ENCODE peak calls at places on chromosomes 5 and 9, in six cellular contexts. F is OCI-LY7; A is effector memory CD4-positive, alpha-beta T cell; X is fibroblast of lung; N is suprapubic skin; Q is right lobe of liver. U is an unnamed sample. For H3K4me1, the result is how much of the 10 kb centered on the place peaks cover.

GRCh38 chr5:179558912-179559279 is 8.5 kb downstream of the RUFY1 start:
- DNase-seq in X (peak), Q (no peak), N (peak), F (no peak), A (no peak), U (no peak)

GRCh38 chr9:133735894-133736293 is 2.3 kb downstream of the SARDH start:
- DNase-seq in Q (peak), F (no peak), X (no peak), N (no peak), A (no peak), U (no peak)

GRCh38 chr5:963673-964531 is 44.7 kb upstream of the NKD2 start:
- DNase-seq in N (peak), F (no peak), X (peak), Q (no peak), A (no peak), U (peak)

GRCh38 chr9:76095585-76095984 is 205.1 kb downstream of the PCSK5 start:
- DNase-seq in A (no peak), X (no peak), Q (no peak), F (no peak), N (no peak), U (no peak)

GRCh38 chr5:113166710-113167366 is 190.2 kb downstream of the DCP2 start:
- DNase-seq in X (peak), A (no peak), N (no peak), Q (no peak), F (no peak), U (no peak)

GRCh38 chr5:142312399-142312798 is 12.4 kb downstream of the SPRY4 start:
- DNase-seq in A (no peak), N (no peak), Q (no peak), F (no peak), X (no peak), U (no peak)

GRCh38 chr9:1429328-1429727 is 379.2 kb downstream of the DMRT2 start:
- DNase-seq in A (no peak), N (no peak), Q (peak), X (no peak), F (no peak), U (no peak)

GRCh38 chr5:10679336-10679988 is 81.6 kb downstream of the DAP start:
- DNase-seq in X (no peak), Q (no peak), A (no peak), N (peak), F (no peak), U (no peak)

GRCh38 chr5:68248896-68249295 is 33.3 kb downstream of the PIK3R1 start:
- DNase-seq in A (no peak), N (no peak), F (no peak), X (no peak), Q (no peak), U (no peak)
- H3K4me1 ChIP-seq in A (under half), N (half or more), F (under half), X (under half), Q (half or more), U (under half)

DNA sequence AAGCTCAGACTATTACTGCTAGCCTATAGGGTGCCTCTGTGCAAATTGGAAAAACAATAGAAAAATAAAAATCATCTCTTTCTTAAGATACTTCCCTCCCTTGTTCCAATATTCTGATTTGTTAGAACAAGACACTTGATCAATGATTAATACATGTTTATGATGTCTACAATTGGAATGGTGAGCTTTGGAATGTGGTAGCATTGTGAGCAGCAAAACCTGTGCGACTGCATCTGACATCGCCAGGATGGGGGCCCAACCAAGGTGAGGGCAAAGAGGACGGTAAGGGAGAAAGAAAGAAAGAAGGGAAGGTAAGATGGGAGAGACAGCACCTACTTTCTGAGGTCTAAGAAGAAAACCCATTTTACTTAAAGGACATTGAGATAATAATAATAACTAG is 183.0 kb upstream of the TRIM32 start:
- DNase-seq in N (no peak), Q (no peak), X (no peak), F (no peak), A (no peak), U (no peak)
- H3K27ac ChIP-seq in N (no peak), Q (no peak), X (no peak), F (no peak), A (no peak), U (no peak)

DNA sequence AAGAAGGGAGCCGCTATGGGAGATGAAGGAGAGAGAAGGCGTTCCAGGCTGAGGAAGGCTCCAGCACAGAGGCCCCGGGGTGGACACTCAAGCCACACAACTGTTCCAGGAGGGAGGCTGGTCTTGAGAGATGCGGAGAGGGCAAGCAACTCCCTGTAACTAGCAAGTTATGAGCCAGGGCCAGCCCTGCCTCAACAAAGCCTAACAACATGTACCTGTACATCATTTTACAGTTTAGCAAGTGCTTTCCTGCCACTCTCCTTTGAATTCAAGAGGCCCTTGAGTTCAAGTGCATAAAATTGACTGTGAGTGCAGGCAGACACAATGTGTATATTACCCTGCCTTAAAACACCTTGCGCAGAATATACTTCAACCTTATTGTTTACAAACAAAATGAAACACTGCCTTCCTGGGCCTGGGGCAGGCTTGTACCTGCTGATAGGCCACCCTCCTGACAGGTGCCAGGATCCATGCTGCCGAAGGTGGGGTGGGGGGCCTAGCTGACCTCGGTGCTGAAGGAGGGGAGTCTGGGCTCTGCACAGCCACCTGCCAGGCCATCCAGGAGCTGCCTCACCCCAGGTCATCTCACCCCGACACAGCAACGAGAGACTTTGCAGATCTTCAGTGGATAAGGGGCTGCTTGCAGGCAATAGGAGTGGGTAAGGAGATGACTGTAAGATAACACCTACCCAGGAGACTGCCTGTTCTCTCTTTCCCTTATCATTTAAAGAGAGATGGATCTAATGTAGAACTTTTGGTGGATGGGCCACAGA is 80.0 kb downstream of the PPARGC1B start:
- DNase-seq in X (no peak), Q (no peak), F (no peak), A (no peak), N (no peak), U (peak)
- H3K4me1 ChIP-seq in X (under half), Q (under half), F (under half), A (under half), N (under half), U (under half)

GRCh38 chr9:78325343-78325742 is 28.4 kb downstream of the PSAT1 start:
- DNase-seq in F (no peak), N (no peak), X (peak), A (no peak), Q (no peak), U (no peak)

GRCh38 chr9:78324068-78324650 is 27.2 kb downstream of the PSAT1 start:
- DNase-seq in F (no peak), N (peak), Q (no peak), X (no peak), A (no peak), U (no peak)

GRCh38 chr9:78326564-78326963 is 29.6 kb downstream of the PSAT1 start:
- DNase-seq in X (no peak), F (no peak), N (no peak), A (no peak), Q (no peak), U (no peak)

GRCh38 chr9:78325846-78326350 is 29.0 kb downstream of the PSAT1 start:
- DNase-seq in X (no peak), Q (no peak), A (no peak), F (no peak), N (no peak), U (no peak)

GRCh38 chr9:78324682-78325081 is 27.8 kb downstream of the PSAT1 start:
- DNase-seq in A (no peak), X (no peak), N (no peak), F (no peak), Q (no peak), U (no peak)
- H3K27ac ChIP-seq in A (no peak), X (no peak), N (no peak), F (no peak), Q (no peak), U (no peak)

GRCh38 chr5:80211292-80211691 is 44.6 kb downstream of the SERINC5 start:
- DNase-seq in X (no peak), F (no peak), Q (no peak), N (no peak), A (no peak), U (no peak)

GRCh38 chr5:80215523-80215922 is 40.3 kb downstream of the SERINC5 start:
- DNase-seq in A (no peak), X (no peak), Q (peak), N (no peak), F (no peak), U (no peak)

GRCh38 chr5:80216096-80216495 is 39.8 kb downstream of the SERINC5 start:
- DNase-seq in A (no peak), Q (no peak), X (no peak), F (no peak), N (no peak), U (no peak)

GRCh38 chr5:80212171-80212667 is 43.6 kb downstream of the SERINC5 start:
- DNase-seq in F (no peak), X (no peak), A (no peak), N (no peak), Q (no peak), U (no peak)

GRCh38 chr5:80213467-80213866 is 42.4 kb downstream of the SERINC5 start:
- DNase-seq in Q (no peak), N (no peak), F (peak), A (no peak), X (no peak), U (no peak)
- H3K4me1 ChIP-seq in Q (half or more), N (under half), F (under half), A (under half), X (under half), U (under half)

DNA sequence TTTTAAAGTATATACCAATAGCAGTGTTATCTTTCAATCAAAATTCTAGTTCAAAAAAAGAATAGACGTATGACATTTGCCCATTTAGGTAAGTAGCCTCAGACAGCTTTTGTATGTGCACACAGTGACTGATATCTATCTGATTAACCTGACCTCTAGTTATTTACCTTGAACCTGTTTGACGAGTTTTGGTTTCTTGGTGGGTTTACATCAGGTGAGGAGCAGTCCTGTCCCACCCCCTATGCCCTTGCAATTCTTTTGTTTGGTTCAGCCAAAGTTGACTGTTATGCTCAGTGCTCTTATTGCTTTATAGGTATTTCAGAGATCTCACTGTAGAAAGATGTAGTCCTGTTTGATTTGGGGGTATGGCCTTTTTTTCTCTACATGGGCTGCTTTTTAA is 147.2 kb downstream of the ISOC1 start:
- DNase-seq in X (no peak), Q (no peak), N (no peak), F (no peak), A (no peak), U (no peak)
- H3K27ac ChIP-seq in X (no peak), Q (no peak), N (no peak), F (no peak), A (no peak), U (no peak)

GRCh38 chr5:36876965-36877666 is 547 bp downstream of the NIPBL start:
- DNase-seq in Q (peak), F (peak), A (peak), X (peak), N (peak), U (peak)
- H3K4me1 ChIP-seq in Q (under half), F (under half), A (under half), X (under half), N (half or more), U (under half)

GRCh38 chr5:150490754-150491153 is 17.2 kb upstream of the NDST1 start:
- DNase-seq in F (no peak), Q (no peak), N (no peak), X (no peak), A (no peak), U (no peak)
- H3K27ac ChIP-seq in F (peak), Q (peak), N (peak), X (peak), A (no peak), U (peak)

DNA sequence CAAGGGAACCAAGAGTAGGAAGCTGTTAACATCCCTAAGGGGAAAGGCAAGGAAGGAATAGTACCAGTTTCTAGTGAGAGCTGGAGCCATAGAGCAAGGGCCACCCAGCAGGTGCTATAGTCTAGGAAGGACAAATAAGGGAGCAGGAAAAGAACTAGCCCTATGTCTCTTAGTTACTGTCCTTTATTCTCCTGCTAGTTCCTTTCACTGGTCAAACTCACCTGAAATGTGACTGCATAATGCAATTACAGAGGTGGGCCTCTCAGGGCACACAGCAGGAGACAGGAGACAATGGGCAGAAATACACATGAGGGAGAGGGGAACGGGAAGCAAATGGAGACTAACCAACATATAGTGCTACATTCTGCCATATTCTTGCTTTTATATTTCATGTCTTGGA is 26.7 kb upstream of the FRMPD1 start:
- DNase-seq in Q (no peak), X (no peak), F (no peak), A (no peak), N (no peak), U (no peak)
- H3K4me1 ChIP-seq in Q (under half), X (under half), F (under half), A (under half), N (under half), U (under half)

U was measured in aorta.